ENCODE peak calls at places on chromosomes 11 and 22, in seven cellular contexts. Q is A673; R is foreskin melanocyte; U is Peyer's patch; L is KG1; N is stimulated activated CD8-positive, alpha-beta memory T cell treated with anti-CD3 and anti-CD28 coated beads, Interleukin-2, amount 100 ng/mL, for 1 hour; H is AG09309. T is an unnamed sample.

GRCh38 chr22:47162865-47163264 is 400.4 kb downstream of the TBC1D22A start:
- DNase-seq in H (no peak), Q (no peak), R (no peak), N (no peak), U (no peak), L (no peak), T (no peak)

GRCh38 chr11:122808494-122808893 is 29.8 kb upstream of the CRTAM start:
- DNase-seq in Q (peak), U (no peak), H (no peak), R (peak), N (no peak), L (peak), T (no peak)

GRCh38 chr11:75261474-75261847 is 20.9 kb downstream of the TPBGL start:
- DNase-seq in R (no peak), U (peak), N (no peak), L (no peak), H (no peak), Q (no peak), T (no peak)

GRCh38 chr22:49193348-49193747 is 634.3 kb downstream of the BRD1 start:
- DNase-seq in R (no peak), Q (no peak), U (no peak), H (no peak), L (no peak), N (no peak), T (no peak)

GRCh38 chr11:44905131-44905866 is 45.4 kb downstream of the TP53I11 start:
- DNase-seq in N (no peak), Q (no peak), U (no peak), H (no peak), L (no peak), R (no peak), T (no peak)

GRCh38 chr11:119153049-119153818 is 4.4 kb downstream of the ABCG4 start:
- DNase-seq in R (no peak), N (no peak), H (no peak), Q (no peak), L (no peak), U (no peak), T (no peak)

GRCh38 chr11:130216221-130216550 is 56.6 kb downstream of the ST14 start:
- DNase-seq in L (no peak), Q (no peak), R (no peak), U (peak), H (no peak), N (no peak), T (no peak)

GRCh38 chr11:2250485-2250884 is 19.9 kb downstream of the ASCL2 start:
- DNase-seq in Q (no peak), R (no peak), H (no peak), N (no peak), L (no peak), U (no peak), T (no peak)

GRCh38 chr11:15888596-15889345 is 467.6 kb downstream of the SOX6 start:
- DNase-seq in L (no peak), H (no peak), R (no peak), N (no peak), Q (no peak), U (no peak), T (no peak)

GRCh38 chr11:40998888-40999287 is 460.6 kb downstream of the LRRC4C start:
- DNase-seq in N (no peak), Q (no peak), R (no peak), U (no peak), H (no peak), L (no peak), T (no peak)

GRCh38 chr11:75801362-75802021 is 13.5 kb upstream of the UVRAG start:
- DNase-seq in H (no peak), N (no peak), U (no peak), L (no peak), R (no peak), Q (no peak), T (no peak)

T was measured in stimulated activated naive CD4-positive, alpha-beta T cell treated with Interleukin-2 at 50 U/mL for 16 hours.